ENCODE peak calls at places on chromosomes 11 and 22, in four cellular contexts. N, Y, C and V are unnamed samples.

GRCh38 chr11:95768521-95768920 is 21.1 kb downstream of the FAM76B start:
- DNase-seq in N (no peak), Y (no peak), C (no peak), V (no peak)

GRCh38 chr22:37905534-37906363 is at the start of gene MICALL1:
- DNase-seq in N (peak; percentile 84), Y (peak; percentile 90), C (peak; percentile 22), V (no peak)

GRCh38 chr22:28442951-28443876 is 236.4 kb downstream of the TTC28 start:
- DNase-seq in N (peak; percentile 58), Y (peak; percentile 11), C (no peak), V (no peak)

GRCh38 chr11:30110691-30111090 is 93.9 kb upstream of the KCNA4 start:
- DNase-seq in N (no peak), Y (no peak), C (no peak), V (no peak)

GRCh38 chr11:69293087-69293486 is 868 bp upstream of the MYEOV start:
- DNase-seq in N (no peak), Y (peak; percentile 68), C (no peak), V (peak; percentile 44)

GRCh38 chr11:32071811-32072210 is 19.1 kb upstream of the RCN1 start:
- DNase-seq in N (no peak), Y (peak; percentile 60), C (no peak), V (no peak)

GRCh38 chr22:30881361-30882180 is 87.0 kb downstream of the MORC2 start:
- DNase-seq in N (no peak), Y (no peak), C (no peak), V (no peak)

GRCh38 chr11:128967578-128967977 is 24.9 kb upstream of the TP53AIP1 start:
- DNase-seq in N (no peak), Y (no peak), C (no peak), V (no peak)

GRCh38 chr11:126357055-126357962 is 1.8 kb downstream of the ST3GAL4 start:
- DNase-seq in N (no peak), Y (no peak), C (no peak), V (no peak)

GRCh38 chr22:49018601-49019000 is 809.1 kb downstream of the BRD1 start:
- DNase-seq in N (peak; percentile 21), Y (no peak), C (no peak), V (no peak)

GRCh38 chr11:27215471-27216267 is 147.3 kb downstream of the CCDC34 start:
- DNase-seq in N (no peak), Y (no peak), C (peak; percentile 77), V (no peak)

GRCh38 chr22:28909375-28909774 is 26.0 kb downstream of the ZNRF3 start:
- DNase-seq in N (peak; percentile 82), Y (peak; percentile 40), C (no peak), V (no peak)

GRCh38 chr22:48889209-48889830 is 938.4 kb downstream of the BRD1 start:
- DNase-seq in N (peak; percentile 38), Y (no peak), C (no peak), V (no peak)

GRCh38 chr22:24962835-24963234 is 10.3 kb downstream of the KIAA1671 start:
- DNase-seq in N (no peak), Y (no peak), C (no peak), V (no peak)

GRCh38 chr22:45105281-45105700 is 58.4 kb upstream of the NUP50 start:
- DNase-seq in N (no peak), Y (peak; percentile 70), C (peak; percentile 81), V (no peak)

GRCh38 chr11:60428517-60428916 is 855 bp upstream of the MS4A5 start:
- DNase-seq in N (no peak), Y (peak; percentile 4), C (peak; percentile 68), V (peak; percentile 26)

GRCh38 chr22:40345801-40346177 is 511 bp upstream of the ADSL start:
- DNase-seq in N (peak; percentile 83), Y (no peak), C (no peak), V (no peak)

GRCh38 chr22:44755418-44755817 is 3.0 kb downstream of the ARHGAP8 start:
- DNase-seq in N (no peak), Y (no peak), C (no peak), V (no peak)

GRCh38 chr22:39873963-39874362 is 19.6 kb downstream of the ENTHD1 start:
- DNase-seq in N (no peak), Y (no peak), C (no peak), V (no peak)

GRCh38 chr22:49785841-49786451 is 41.7 kb downstream of the BRD1 start:
- DNase-seq in N (no peak), Y (no peak), C (no peak), V (no peak)

GRCh38 chr11:85536438-85536837 is 90.7 kb downstream of the DLG2 start:
- DNase-seq in N (no peak), Y (no peak), C (no peak), V (no peak)

GRCh38 chr22:22710719-22711531 is 66.5 kb downstream of the GGTLC2 start:
- DNase-seq in N (peak; percentile 93), Y (peak; percentile 83), C (peak; percentile 15), V (no peak)

GRCh38 chr11:73950869-73951710 is at the start of gene DNAJB13:
- DNase-seq in N (no peak), Y (peak; percentile 65), C (peak; percentile 79), V (peak; percentile 38)

GRCh38 chr22:49855491-49855911 is 1.9 kb downstream of the ZBED4 start:
- DNase-seq in N (no peak), Y (peak; percentile 15), C (no peak), V (no peak)